ENCODE peak calls at places on chromosomes 13 and 19, in ten cellular contexts. One of them, this sample, is unnamed.

GRCh38 chr19:45103625-45104319 is 10.8 kb downstream of the PPP1R37 start:
- DNase-seq in Peyer's patch: no peak
- DNase-seq in fibroblast of the aortic adventitia: no peak
- DNase-seq in glutamatergic neuron: no peak
- DNase-seq in uterus: no peak
- DNase-seq in brain microvascular endothelial cell: no peak
- DNase-seq in heart left ventricle: no peak
- DNase-seq in thoracic aorta: no peak
- DNase-seq in neural crest cell: no peak
- DNase-seq in ovary: no peak
- DNase-seq in this sample: no peak

GRCh38 chr13:30735025-30735967 is at the start of gene ALOX5AP:
- DNase-seq in Peyer's patch: peak
- DNase-seq in fibroblast of the aortic adventitia: no peak
- DNase-seq in glutamatergic neuron: no peak
- DNase-seq in uterus: no peak
- DNase-seq in brain microvascular endothelial cell: no peak
- DNase-seq in heart left ventricle: no peak
- DNase-seq in thoracic aorta: no peak
- DNase-seq in neural crest cell: no peak
- DNase-seq in ovary: no peak
- DNase-seq in this sample: peak

GRCh38 chr19:18202759-18203407 is 959 bp downstream of the RAB3A start:
- DNase-seq in Peyer's patch: peak
- DNase-seq in fibroblast of the aortic adventitia: no peak
- DNase-seq in glutamatergic neuron: peak
- DNase-seq in uterus: peak
- DNase-seq in brain microvascular endothelial cell: no peak
- DNase-seq in heart left ventricle: no peak
- DNase-seq in thoracic aorta: no peak
- DNase-seq in neural crest cell: no peak
- DNase-seq in ovary: peak
- DNase-seq in this sample: no peak

GRCh38 chr19:317710-318508 is 26.7 kb downstream of the MIER2 start:
- DNase-seq in Peyer's patch: no peak
- DNase-seq in fibroblast of the aortic adventitia: no peak
- DNase-seq in glutamatergic neuron: no peak
- DNase-seq in uterus: no peak
- DNase-seq in brain microvascular endothelial cell: no peak
- DNase-seq in heart left ventricle: no peak
- DNase-seq in thoracic aorta: no peak
- DNase-seq in neural crest cell: no peak
- DNase-seq in ovary: no peak
- DNase-seq in this sample: no peak

GRCh38 chr13:38103851-38104250 is 234.3 kb upstream of the TRPC4 start:
- DNase-seq in Peyer's patch: no peak
- DNase-seq in fibroblast of the aortic adventitia: no peak
- DNase-seq in glutamatergic neuron: no peak
- DNase-seq in uterus: no peak
- DNase-seq in brain microvascular endothelial cell: no peak
- DNase-seq in heart left ventricle: no peak
- DNase-seq in thoracic aorta: no peak
- DNase-seq in neural crest cell: no peak
- DNase-seq in ovary: no peak
- DNase-seq in this sample: no peak

GRCh38 chr19:2567996-2568395 is 92.1 kb downstream of the GADD45B start:
- DNase-seq in Peyer's patch: no peak
- DNase-seq in fibroblast of the aortic adventitia: no peak
- DNase-seq in glutamatergic neuron: no peak
- DNase-seq in uterus: no peak
- DNase-seq in brain microvascular endothelial cell: no peak
- DNase-seq in heart left ventricle: no peak
- DNase-seq in thoracic aorta: no peak
- DNase-seq in neural crest cell: no peak
- DNase-seq in ovary: no peak
- DNase-seq in this sample: no peak

GRCh38 chr13:24685314-24685713 is 5.1 kb downstream of the ATP12A start:
- DNase-seq in Peyer's patch: no peak
- DNase-seq in fibroblast of the aortic adventitia: no peak
- DNase-seq in glutamatergic neuron: no peak
- DNase-seq in uterus: no peak
- DNase-seq in brain microvascular endothelial cell: no peak
- DNase-seq in heart left ventricle: no peak
- DNase-seq in thoracic aorta: no peak
- DNase-seq in neural crest cell: no peak
- DNase-seq in ovary: no peak
- DNase-seq in this sample: no peak

GRCh38 chr13:38947049-38947448 is 43.6 kb downstream of the STOML3 start:
- DNase-seq in Peyer's patch: no peak
- DNase-seq in fibroblast of the aortic adventitia: no peak
- DNase-seq in glutamatergic neuron: no peak
- DNase-seq in uterus: no peak
- DNase-seq in brain microvascular endothelial cell: no peak
- DNase-seq in heart left ventricle: no peak
- DNase-seq in thoracic aorta: no peak
- DNase-seq in neural crest cell: no peak
- DNase-seq in ovary: no peak
- DNase-seq in this sample: no peak

GRCh38 chr13:114062754-114063153 is 69.7 kb downstream of the RASA3 start:
- DNase-seq in Peyer's patch: no peak
- DNase-seq in fibroblast of the aortic adventitia: no peak
- DNase-seq in glutamatergic neuron: no peak
- DNase-seq in uterus: no peak
- DNase-seq in brain microvascular endothelial cell: no peak
- DNase-seq in heart left ventricle: peak
- DNase-seq in thoracic aorta: no peak
- DNase-seq in neural crest cell: no peak
- DNase-seq in ovary: no peak
- DNase-seq in this sample: no peak

GRCh38 chr19:44808463-44809371 is at the start of gene BCAM:
- DNase-seq in Peyer's patch: peak
- DNase-seq in fibroblast of the aortic adventitia: peak
- DNase-seq in glutamatergic neuron: peak
- DNase-seq in uterus: peak
- DNase-seq in brain microvascular endothelial cell: no peak
- DNase-seq in heart left ventricle: peak
- DNase-seq in thoracic aorta: no peak
- DNase-seq in neural crest cell: peak
- DNase-seq in ovary: peak
- DNase-seq in this sample: no peak

GRCh38 chr19:5738423-5738822 is 18.0 kb downstream of the CATSPERD start:
- DNase-seq in Peyer's patch: no peak
- DNase-seq in fibroblast of the aortic adventitia: no peak
- DNase-seq in glutamatergic neuron: no peak
- DNase-seq in uterus: no peak
- DNase-seq in brain microvascular endothelial cell: no peak
- DNase-seq in heart left ventricle: no peak
- DNase-seq in thoracic aorta: no peak
- DNase-seq in neural crest cell: no peak
- DNase-seq in ovary: no peak
- DNase-seq in this sample: no peak

GRCh38 chr19:47729799-47730520 is 15.4 kb upstream of the NOP53 start:
- DNase-seq in Peyer's patch: peak
- DNase-seq in fibroblast of the aortic adventitia: no peak
- DNase-seq in glutamatergic neuron: peak
- DNase-seq in uterus: peak
- DNase-seq in brain microvascular endothelial cell: no peak
- DNase-seq in heart left ventricle: peak
- DNase-seq in thoracic aorta: no peak
- DNase-seq in neural crest cell: peak
- DNase-seq in ovary: peak
- DNase-seq in this sample: no peak

GRCh38 chr13:76711515-76712182 is 174.6 kb downstream of the KCTD12 start:
- DNase-seq in Peyer's patch: no peak
- DNase-seq in fibroblast of the aortic adventitia: peak
- DNase-seq in glutamatergic neuron: no peak
- DNase-seq in uterus: peak
- DNase-seq in brain microvascular endothelial cell: peak
- DNase-seq in heart left ventricle: no peak
- DNase-seq in thoracic aorta: no peak
- DNase-seq in neural crest cell: no peak
- DNase-seq in ovary: peak
- DNase-seq in this sample: no peak

GRCh38 chr19:17086811-17087210 is 11.2 kb downstream of the MYO9B start:
- DNase-seq in Peyer's patch: no peak
- DNase-seq in fibroblast of the aortic adventitia: no peak
- DNase-seq in glutamatergic neuron: no peak
- DNase-seq in uterus: no peak
- DNase-seq in brain microvascular endothelial cell: no peak
- DNase-seq in heart left ventricle: no peak
- DNase-seq in thoracic aorta: no peak
- DNase-seq in neural crest cell: no peak
- DNase-seq in ovary: no peak
- DNase-seq in this sample: no peak

GRCh38 chr19:29194658-29195057 is 18.3 kb downstream of the UQCRFS1 start:
- DNase-seq in Peyer's patch: no peak
- DNase-seq in fibroblast of the aortic adventitia: no peak
- DNase-seq in glutamatergic neuron: no peak
- DNase-seq in uterus: no peak
- DNase-seq in brain microvascular endothelial cell: no peak
- DNase-seq in heart left ventricle: no peak
- DNase-seq in thoracic aorta: no peak
- DNase-seq in neural crest cell: no peak
- DNase-seq in ovary: no peak
- DNase-seq in this sample: no peak

GRCh38 chr19:35750167-35750566 is 1.8 kb downstream of the LIN37 start:
- DNase-seq in Peyer's patch: no peak
- DNase-seq in fibroblast of the aortic adventitia: no peak
- DNase-seq in glutamatergic neuron: no peak
- DNase-seq in uterus: no peak
- DNase-seq in brain microvascular endothelial cell: no peak
- DNase-seq in heart left ventricle: no peak
- DNase-seq in thoracic aorta: no peak
- DNase-seq in neural crest cell: no peak
- DNase-seq in ovary: no peak
- DNase-seq in this sample: no peak

GRCh38 chr13:83549671-83550070 is 332.6 kb downstream of the SLITRK1 start:
- DNase-seq in Peyer's patch: no peak
- DNase-seq in fibroblast of the aortic adventitia: no peak
- DNase-seq in glutamatergic neuron: no peak
- DNase-seq in uterus: no peak
- DNase-seq in brain microvascular endothelial cell: no peak
- DNase-seq in heart left ventricle: no peak
- DNase-seq in thoracic aorta: no peak
- DNase-seq in neural crest cell: no peak
- DNase-seq in ovary: no peak
- DNase-seq in this sample: no peak
- TF ChIP-seq CTCF in Peyer's patch: no peak
- TF ChIP-seq CTCF in fibroblast of the aortic adventitia: no peak
- TF ChIP-seq CTCF in glutamatergic neuron: no peak
- TF ChIP-seq CTCF in uterus: no peak
- TF ChIP-seq CTCF in brain microvascular endothelial cell: no peak
- TF ChIP-seq CTCF in heart left ventricle: no peak
- TF ChIP-seq CTCF in thoracic aorta: no peak
- TF ChIP-seq CTCF in neural crest cell: no peak
- TF ChIP-seq CTCF in ovary: no peak
- TF ChIP-seq CTCF in this sample: no peak

GRCh38 chr13:69579351-69579750 is 528.3 kb upstream of the ATXN8OS start:
- DNase-seq in Peyer's patch: no peak
- DNase-seq in fibroblast of the aortic adventitia: no peak
- DNase-seq in glutamatergic neuron: no peak
- DNase-seq in uterus: no peak
- DNase-seq in brain microvascular endothelial cell: no peak
- DNase-seq in heart left ventricle: no peak
- DNase-seq in thoracic aorta: no peak
- DNase-seq in neural crest cell: no peak
- DNase-seq in ovary: no peak
- DNase-seq in this sample: no peak
- TF ChIP-seq CTCF in Peyer's patch: no peak
- TF ChIP-seq CTCF in fibroblast of the aortic adventitia: no peak
- TF ChIP-seq CTCF in glutamatergic neuron: no peak
- TF ChIP-seq CTCF in uterus: no peak
- TF ChIP-seq CTCF in brain microvascular endothelial cell: no peak
- TF ChIP-seq CTCF in heart left ventricle: no peak
- TF ChIP-seq CTCF in thoracic aorta: no peak
- TF ChIP-seq CTCF in neural crest cell: peak
- TF ChIP-seq CTCF in ovary: no peak
- TF ChIP-seq CTCF in this sample: no peak

DNA sequence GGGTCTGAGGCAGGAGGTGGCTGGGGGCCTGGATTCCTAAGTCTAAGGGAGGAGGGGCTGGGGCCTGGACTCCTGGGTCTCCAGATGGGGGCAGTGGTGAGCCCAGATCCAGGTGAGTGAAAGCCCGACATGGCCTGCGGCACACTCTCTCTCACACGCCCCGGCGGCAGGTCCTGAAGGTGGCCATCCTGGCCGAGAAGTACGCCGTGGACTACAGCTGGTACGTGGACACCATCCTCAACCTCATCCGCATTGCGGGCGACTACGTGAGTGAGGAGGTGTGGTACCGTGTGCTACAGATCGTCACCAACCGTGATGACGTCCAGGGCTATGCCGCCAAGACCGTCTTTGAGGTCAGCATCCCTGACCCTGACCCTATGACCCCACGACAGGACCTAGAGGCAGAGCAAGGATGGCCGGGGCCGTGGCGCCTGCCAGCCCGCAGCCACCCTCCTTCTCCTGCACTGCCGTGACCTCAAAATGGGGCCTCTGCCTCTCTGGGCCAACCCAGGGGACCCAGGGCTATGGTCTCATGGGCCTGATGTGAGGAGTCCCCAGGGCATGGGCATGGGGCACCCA is 13.2 kb downstream of the FUZ start:
- DNase-seq in Peyer's patch: peak
- DNase-seq in fibroblast of the aortic adventitia: no peak
- DNase-seq in glutamatergic neuron: no peak
- DNase-seq in uterus: no peak
- DNase-seq in brain microvascular endothelial cell: no peak
- DNase-seq in heart left ventricle: no peak
- DNase-seq in thoracic aorta: no peak
- DNase-seq in neural crest cell: no peak
- DNase-seq in ovary: peak
- DNase-seq in this sample: no peak
- TF ChIP-seq CTCF in Peyer's patch: no peak
- TF ChIP-seq CTCF in fibroblast of the aortic adventitia: peak
- TF ChIP-seq CTCF in glutamatergic neuron: no peak
- TF ChIP-seq CTCF in uterus: no peak
- TF ChIP-seq CTCF in brain microvascular endothelial cell: peak
- TF ChIP-seq CTCF in heart left ventricle: peak
- TF ChIP-seq CTCF in thoracic aorta: no peak
- TF ChIP-seq CTCF in neural crest cell: peak
- TF ChIP-seq CTCF in ovary: no peak
- TF ChIP-seq CTCF in this sample: no peak

GRCh38 chr13:103772576-103772975 is 706.4 kb upstream of the SLC10A2 start:
- DNase-seq in Peyer's patch: no peak
- DNase-seq in fibroblast of the aortic adventitia: no peak
- DNase-seq in glutamatergic neuron: no peak
- DNase-seq in uterus: no peak
- DNase-seq in brain microvascular endothelial cell: no peak
- DNase-seq in heart left ventricle: no peak
- DNase-seq in thoracic aorta: no peak
- DNase-seq in neural crest cell: no peak
- DNase-seq in ovary: no peak
- DNase-seq in this sample: no peak
- TF ChIP-seq CTCF in Peyer's patch: no peak
- TF ChIP-seq CTCF in fibroblast of the aortic adventitia: no peak
- TF ChIP-seq CTCF in glutamatergic neuron: peak
- TF ChIP-seq CTCF in uterus: no peak
- TF ChIP-seq CTCF in brain microvascular endothelial cell: peak
- TF ChIP-seq CTCF in heart left ventricle: no peak
- TF ChIP-seq CTCF in thoracic aorta: no peak
- TF ChIP-seq CTCF in neural crest cell: peak
- TF ChIP-seq CTCF in ovary: no peak
- TF ChIP-seq CTCF in this sample: no peak

GRCh38 chr13:111630411-111630810 is 310.0 kb downstream of the TEX29 start:
- DNase-seq in Peyer's patch: no peak
- DNase-seq in fibroblast of the aortic adventitia: no peak
- DNase-seq in glutamatergic neuron: no peak
- DNase-seq in uterus: no peak
- DNase-seq in brain microvascular endothelial cell: no peak
- DNase-seq in heart left ventricle: no peak
- DNase-seq in thoracic aorta: no peak
- DNase-seq in neural crest cell: no peak
- DNase-seq in ovary: no peak
- DNase-seq in this sample: no peak
- TF ChIP-seq CTCF in Peyer's patch: no peak
- TF ChIP-seq CTCF in fibroblast of the aortic adventitia: no peak
- TF ChIP-seq CTCF in glutamatergic neuron: no peak
- TF ChIP-seq CTCF in uterus: no peak
- TF ChIP-seq CTCF in brain microvascular endothelial cell: no peak
- TF ChIP-seq CTCF in heart left ventricle: no peak
- TF ChIP-seq CTCF in thoracic aorta: no peak
- TF ChIP-seq CTCF in neural crest cell: peak
- TF ChIP-seq CTCF in ovary: no peak
- TF ChIP-seq CTCF in this sample: no peak